ENCODE peak calls at places on chromosomes 4 and X, in four cellular contexts. X is BJ, E is heart right ventricle, N is thoracic aorta. Y is an unnamed sample.
A peak's percentile ranks its signal among the peaks of the same experiment; 100 is the strongest.

GRCh38 chr4:23060776-23061175 is 368.0 kb downstream of the GBA3 start:
- DNase-seq in X (no peak), E (no peak), N (no peak), Y (no peak)

GRCh38 chr4:184921456-184921855 is 95.7 kb upstream of the ACSL1 start:
- DNase-seq in X (no peak), E (no peak), N (no peak), Y (no peak)

GRCh38 chr4:143389543-143390195 is 53.0 kb downstream of the GAB1 start:
- DNase-seq in X (no peak), E (no peak), N (no peak), Y (no peak)

GRCh38 chr4:84491420-84491819 is 7.7 kb downstream of the NKX6-1 start:
- DNase-seq in X (no peak), E (no peak), N (no peak), Y (no peak)

GRCh38 chrX:17590892-17591740 is 146.2 kb upstream of the SCML1 start:
- DNase-seq in X (no peak), E (peak; percentile 27), N (no peak), Y (no peak)

GRCh38 chr4:174538123-174538875 is 16.0 kb upstream of the HPGD start:
- DNase-seq in X (no peak), E (no peak), N (no peak), Y (no peak)

GRCh38 chr4:17817027-17817426 is 6.2 kb downstream of the NCAPG start:
- DNase-seq in X (peak; percentile 37), E (no peak), N (no peak), Y (no peak)

GRCh38 chrX:119763175-119763574 is 4.8 kb downstream of the SOWAHD start:
- DNase-seq in X (peak; percentile 62), E (no peak), N (no peak), Y (no peak)

GRCh38 chrX:42684062-42684461 is 93.9 kb downstream of the PPP1R2C start:
- DNase-seq in X (no peak), E (no peak), N (no peak), Y (no peak)

GRCh38 chr4:107666134-107666533 is 53.9 kb downstream of the PAPSS1 start:
- DNase-seq in X (peak; percentile 53), E (no peak), N (no peak), Y (no peak)

GRCh38 chrX:63664083-63664482 is 120.9 kb downstream of the ARHGEF9 start:
- DNase-seq in X (no peak), E (no peak), N (no peak), Y (no peak)

GRCh38 chr4:141486375-141486997 is 149.9 kb upstream of the IL15 start:
- DNase-seq in X (peak; percentile 47), E (no peak), N (no peak), Y (no peak)

GRCh38 chr4:108031427-108032083 is 41.9 kb downstream of the HADH start:
- DNase-seq in X (no peak), E (no peak), N (no peak), Y (no peak)

GRCh38 chr4:100806988-100807387 is 289.2 kb upstream of the EMCN start:
- DNase-seq in X (no peak), E (no peak), N (no peak), Y (no peak)

GRCh38 chr4:5751073-5751917 is 40.3 kb downstream of the EVC start:
- DNase-seq in X (peak; percentile 59), E (no peak), N (no peak), Y (no peak)

GRCh38 chrX:23656684-23657083 is 10.6 kb upstream of the PRDX4 start:
- DNase-seq in X (peak; percentile 26), E (no peak), N (no peak), Y (no peak)

GRCh38 chr4:185811509-185812364 is at the start of gene SORBS2:
- DNase-seq in X (no peak), E (peak; percentile 18), N (no peak), Y (no peak)

GRCh38 chr4:6773616-6774540 is 8.6 kb upstream of the KIAA0232 start:
- DNase-seq in X (no peak), E (no peak), N (no peak), Y (no peak)
- H3K27me3 ChIP-seq in X (peaks cover 14% of the 10 kb centered on the region), E (no peaks in the 10 kb centered on the region), N (no peaks in the 10 kb centered on the region), Y (no peaks in the 10 kb centered on the region)

DNA sequence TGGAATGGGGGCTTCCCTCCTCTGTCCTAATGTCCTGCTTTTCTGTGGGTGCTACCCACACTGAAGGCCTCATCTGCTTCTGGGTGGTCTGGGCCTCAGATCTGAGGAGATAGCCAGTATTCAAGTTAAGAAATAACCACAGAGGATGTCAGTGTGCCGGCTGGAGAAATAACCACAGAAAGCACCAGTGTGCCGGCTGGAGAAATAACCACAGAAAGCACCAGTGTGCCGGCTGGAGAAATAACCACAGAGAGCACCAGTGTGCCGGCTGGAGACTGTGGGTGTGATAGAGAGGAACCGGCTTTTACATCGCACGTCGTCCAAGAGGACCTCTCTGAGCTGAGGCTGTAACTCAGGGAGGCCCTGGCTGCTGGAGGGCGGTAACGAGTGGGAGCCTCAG is 65.7 kb upstream of the PSAPL1 start:
- DNase-seq in X (no peak), E (no peak), N (no peak), Y (no peak)
- H3K27me3 ChIP-seq in X (peaks cover 7% of the 10 kb centered on the region), E (peaks cover 12% of the 10 kb centered on the region), N (no peaks in the 10 kb centered on the region), Y (no peaks in the 10 kb centered on the region)

DNA sequence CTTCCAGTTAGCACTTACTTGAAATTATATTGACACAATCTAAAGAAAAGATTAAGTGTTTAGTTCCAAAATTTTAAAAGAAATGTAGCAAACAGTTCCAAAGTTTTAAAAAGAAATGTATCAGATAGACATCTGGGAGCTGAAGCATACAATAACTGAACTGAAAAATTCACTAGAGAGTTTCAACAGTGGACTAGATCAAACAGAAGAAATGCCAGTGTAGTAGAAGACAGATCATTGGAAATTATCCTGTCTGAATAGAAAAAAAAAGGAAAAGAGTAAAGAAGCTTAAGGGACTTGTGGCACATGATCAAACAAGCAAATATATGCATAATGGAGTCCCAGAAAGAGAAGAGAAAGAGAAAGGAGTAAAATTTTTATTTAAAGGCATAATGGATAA is 261.4 kb downstream of the LAS1L start:
- DNase-seq in X (no peak), E (no peak), N (no peak), Y (no peak)
- H3K27me3 ChIP-seq in X (no peaks in the 10 kb centered on the region), E (no peaks in the 10 kb centered on the region), N (no peaks in the 10 kb centered on the region), Y (no peaks in the 10 kb centered on the region)

DNA sequence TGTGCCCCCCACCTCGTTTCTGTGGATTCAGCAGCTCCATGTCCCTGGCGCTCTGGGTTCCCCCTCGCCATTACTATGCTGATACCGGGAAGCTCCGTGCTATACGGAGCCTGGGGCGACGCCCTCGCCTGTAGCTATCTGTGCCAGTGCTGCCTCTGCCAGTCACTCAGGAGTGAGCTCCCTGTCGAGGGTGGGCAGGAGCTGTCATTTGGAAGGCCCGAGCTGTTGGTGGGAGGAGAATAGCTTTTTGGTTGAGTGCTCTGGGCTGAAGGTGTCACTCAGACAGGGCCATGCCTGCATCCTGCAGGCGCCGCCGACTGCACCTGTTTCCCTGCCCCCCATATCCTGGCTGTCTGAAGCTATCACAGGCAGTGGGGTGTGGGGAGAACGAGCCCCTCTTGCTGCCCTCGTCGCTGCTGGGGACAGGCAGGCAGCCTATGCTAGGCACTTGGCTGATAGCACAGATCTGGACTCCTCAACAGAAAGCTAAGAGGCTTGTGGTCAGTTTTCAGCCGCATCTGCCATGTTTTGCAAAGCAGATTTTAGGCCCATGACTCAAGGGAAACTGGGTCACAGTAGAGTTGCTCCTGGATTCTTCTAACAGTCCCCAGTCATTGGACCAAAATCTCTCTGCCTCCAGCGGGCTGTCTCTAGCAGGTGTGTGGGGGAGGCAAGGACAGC is 31.8 kb downstream of the CPLX1 start:
- DNase-seq in X (no peak), E (no peak), N (no peak), Y (no peak)
- H3K27me3 ChIP-seq in X (peaks cover 33% of the 10 kb centered on the region), E (peaks cover 65% of the 10 kb centered on the region), N (peaks cover 11% of the 10 kb centered on the region), Y (peaks cover 14% of the 10 kb centered on the region)

DNA sequence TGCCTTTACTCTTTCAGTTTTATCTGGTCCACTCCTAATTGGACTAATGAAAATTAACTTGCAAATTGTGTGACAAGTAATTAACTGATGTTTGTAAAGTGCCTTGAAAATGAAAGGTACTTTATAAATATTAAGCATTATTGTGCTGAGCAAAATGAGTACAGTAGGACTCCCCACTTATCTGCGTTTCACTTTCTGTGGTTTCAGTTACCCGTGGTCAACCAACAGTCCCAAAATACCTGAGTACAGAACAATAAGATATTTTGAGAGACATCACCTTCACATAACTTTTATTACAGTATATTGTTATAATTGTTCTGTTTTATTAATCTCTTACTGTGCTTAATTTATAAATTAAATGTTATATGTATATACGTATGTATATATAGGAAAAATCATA is 27.4 kb upstream of the JADE3 start:
- DNase-seq in X (no peak), E (no peak), N (no peak), Y (no peak)
- H3K27me3 ChIP-seq in X (no peaks in the 10 kb centered on the region), E (no peaks in the 10 kb centered on the region), N (no peaks in the 10 kb centered on the region), Y (no peaks in the 10 kb centered on the region)

Y was measured in esophagus squamous epithelium.